ENCODE peak calls at places on chromosome 1, in ten cellular contexts. D, W, O, U, X, L, Z, R, T and J are unnamed samples.

GRCh38 chr1:33143698-33144097 is 38.1 kb downstream of the TRIM62 start:
- DNase-seq in D (no peak), W (no peak), O (no peak), U (no peak), X (no peak), L (no peak), Z (peak; percentile 41), R (no peak), T (no peak), J (no peak)

GRCh38 chr1:32962248-32962896 is 2.2 kb downstream of the RNF19B start:
- DNase-seq in D (no peak), W (no peak), O (no peak), U (no peak), X (no peak), L (no peak), Z (no peak), R (no peak), T (no peak), J (no peak)

GRCh38 chr1:234955107-234955731 is 173.4 kb downstream of the TOMM20 start:
- DNase-seq in D (peak; percentile 76), W (no peak), O (no peak), U (peak; percentile 88), X (no peak), L (no peak), Z (peak; percentile 98), R (no peak), T (no peak), J (peak; percentile 75)

GRCh38 chr1:71038942-71039341 is 8.7 kb downstream of the PTGER3 start:
- DNase-seq in D (no peak), W (no peak), O (no peak), U (no peak), X (no peak), L (no peak), Z (no peak), R (no peak), T (no peak), J (no peak)

GRCh38 chr1:241592273-241592958 is 47.8 kb downstream of the CHML start:
- DNase-seq in D (no peak), W (no peak), O (no peak), U (no peak), X (no peak), L (no peak), Z (no peak), R (no peak), T (no peak), J (no peak)

GRCh38 chr1:16617101-16617727 is 3.9 kb upstream of the NBPF1 start:
- DNase-seq in D (no peak), W (peak; percentile 29), O (no peak), U (no peak), X (no peak), L (no peak), Z (no peak), R (no peak), T (no peak), J (no peak)

GRCh38 chr1:188715566-188715965 is 1762.1 kb downstream of the BRINP3 start:
- DNase-seq in D (no peak), W (no peak), O (no peak), U (no peak), X (peak; percentile 10), L (no peak), Z (no peak), R (no peak), T (no peak), J (peak; percentile 72)

GRCh38 chr1:89041055-89041707 is 18.5 kb upstream of the GBP3 start:
- DNase-seq in D (no peak), W (no peak), O (no peak), U (no peak), X (no peak), L (no peak), Z (no peak), R (no peak), T (no peak), J (no peak)

GRCh38 chr1:64917328-64917861 is 49.0 kb downstream of the JAK1 start:
- DNase-seq in D (peak; percentile 80), W (no peak), O (no peak), U (peak; percentile 65), X (no peak), L (no peak), Z (peak; percentile 38), R (no peak), T (no peak), J (peak; percentile 22)

GRCh38 chr1:9164919-9165318 is 36.0 kb upstream of the GPR157 start:
- DNase-seq in D (no peak), W (no peak), O (no peak), U (no peak), X (no peak), L (no peak), Z (no peak), R (no peak), T (no peak), J (no peak)

GRCh38 chr1:156944848-156945247 is 24.4 kb downstream of the LRRC71 start:
- DNase-seq in D (no peak), W (no peak), O (no peak), U (no peak), X (no peak), L (no peak), Z (no peak), R (no peak), T (no peak), J (no peak)

GRCh38 chr1:1399187-1399869 is at the start of gene CCNL2:
- DNase-seq in D (peak; percentile 99), W (peak; percentile 99), O (peak; percentile 96), U (peak; percentile 100), X (peak; percentile 99), L (peak; percentile 86), Z (peak; percentile 98), R (peak; percentile 99), T (peak; percentile 95), J (peak; percentile 97)